ENCODE peak calls at places on chromosomes 12 and 14, in four cellular contexts. One of them, this sample, is unnamed.

GRCh38 chr14:36271222-36271621 is 49.2 kb downstream of the MBIP start:
- DNase-seq in aorta: no peak
- DNase-seq in SK-N-DZ: no peak
- DNase-seq in stromal cell of bone marrow: no peak
- DNase-seq in this sample: no peak

GRCh38 chr12:593396-593976 is 69.8 kb downstream of the NINJ2 start:
- DNase-seq in aorta: peak
- DNase-seq in SK-N-DZ: no peak
- DNase-seq in stromal cell of bone marrow: no peak
- DNase-seq in this sample: no peak

GRCh38 chr14:81474156-81474492 is 59.5 kb downstream of the SEL1L start:
- DNase-seq in aorta: no peak
- DNase-seq in SK-N-DZ: no peak
- DNase-seq in stromal cell of bone marrow: no peak
- DNase-seq in this sample: no peak

GRCh38 chr14:81400202-81400678 is at the start of gene STON2:
- DNase-seq in aorta: no peak
- DNase-seq in SK-N-DZ: no peak
- DNase-seq in stromal cell of bone marrow: peak
- DNase-seq in this sample: no peak

GRCh38 chr14:38994721-38995120 is 108.3 kb downstream of the SEC23A start:
- DNase-seq in aorta: no peak
- DNase-seq in SK-N-DZ: no peak
- DNase-seq in stromal cell of bone marrow: no peak
- DNase-seq in this sample: no peak

GRCh38 chr14:75417674-75418073 is 10.1 kb upstream of the JDP2 start:
- DNase-seq in aorta: no peak
- DNase-seq in SK-N-DZ: no peak
- DNase-seq in stromal cell of bone marrow: no peak
- DNase-seq in this sample: no peak

GRCh38 chr14:104309657-104310369 is 171.4 kb downstream of the KIF26A start:
- DNase-seq in aorta: peak
- DNase-seq in SK-N-DZ: no peak
- DNase-seq in stromal cell of bone marrow: no peak
- DNase-seq in this sample: no peak

GRCh38 chr12:74412607-74413230 is 124.9 kb upstream of the ATXN7L3B start:
- DNase-seq in aorta: no peak
- DNase-seq in SK-N-DZ: peak
- DNase-seq in stromal cell of bone marrow: no peak
- DNase-seq in this sample: peak

GRCh38 chr12:33438890-33439586 is 581 bp downstream of the SYT10 start:
- DNase-seq in aorta: no peak
- DNase-seq in SK-N-DZ: no peak
- DNase-seq in stromal cell of bone marrow: no peak
- DNase-seq in this sample: no peak

GRCh38 chr14:36600431-36600830 is 18.0 kb upstream of the NKX2-8 start:
- DNase-seq in aorta: no peak
- DNase-seq in SK-N-DZ: no peak
- DNase-seq in stromal cell of bone marrow: no peak
- DNase-seq in this sample: no peak

GRCh38 chr12:131862994-131863710 is 31.3 kb upstream of the ULK1 start:
- DNase-seq in aorta: peak
- DNase-seq in SK-N-DZ: no peak
- DNase-seq in stromal cell of bone marrow: no peak
- DNase-seq in this sample: no peak

GRCh38 chr14:50260511-50260910 is 29.1 kb upstream of the SOS2 start:
- DNase-seq in aorta: no peak
- DNase-seq in SK-N-DZ: peak
- DNase-seq in stromal cell of bone marrow: peak
- DNase-seq in this sample: peak

GRCh38 chr12:120649442-120650248 is 9.2 kb downstream of the CABP1 start:
- DNase-seq in aorta: peak
- DNase-seq in SK-N-DZ: peak
- DNase-seq in stromal cell of bone marrow: no peak
- DNase-seq in this sample: no peak

GRCh38 chr12:117334098-117334497 is 27.3 kb downstream of the NOS1 start:
- DNase-seq in aorta: no peak
- DNase-seq in SK-N-DZ: no peak
- DNase-seq in stromal cell of bone marrow: no peak
- DNase-seq in this sample: no peak

GRCh38 chr14:73457050-73457934 is 1.1 kb downstream of the NUMB start:
- DNase-seq in aorta: peak
- DNase-seq in SK-N-DZ: peak
- DNase-seq in stromal cell of bone marrow: no peak
- DNase-seq in this sample: no peak

GRCh38 chr12:77924703-77925102 is 94.0 kb downstream of the NAV3 start:
- DNase-seq in aorta: no peak
- DNase-seq in SK-N-DZ: no peak
- DNase-seq in stromal cell of bone marrow: peak
- DNase-seq in this sample: no peak

GRCh38 chr14:71474291-71474690 is 457.9 kb upstream of the RGS6 start:
- DNase-seq in aorta: no peak
- DNase-seq in SK-N-DZ: no peak
- DNase-seq in stromal cell of bone marrow: no peak
- DNase-seq in this sample: no peak

GRCh38 chr12:117789195-117789912 is 179.4 kb downstream of the KSR2 start:
- DNase-seq in aorta: no peak
- DNase-seq in SK-N-DZ: no peak
- DNase-seq in stromal cell of bone marrow: no peak
- DNase-seq in this sample: no peak

GRCh38 chr12:51752490-51752889 is 96.0 kb downstream of the FIGNL2 start:
- DNase-seq in aorta: peak
- DNase-seq in SK-N-DZ: no peak
- DNase-seq in stromal cell of bone marrow: peak
- DNase-seq in this sample: peak

GRCh38 chr14:81436296-81437138 is 36.4 kb upstream of the STON2 start:
- DNase-seq in aorta: peak
- DNase-seq in SK-N-DZ: peak
- DNase-seq in stromal cell of bone marrow: no peak
- DNase-seq in this sample: peak

GRCh38 chr12:56688846-56689113 is 696 bp upstream of the PTGES3 start:
- DNase-seq in aorta: no peak
- DNase-seq in SK-N-DZ: no peak
- DNase-seq in stromal cell of bone marrow: no peak
- DNase-seq in this sample: peak

GRCh38 chr12:116454950-116455447 is 104.2 kb upstream of the MAP1LC3B2 start:
- DNase-seq in aorta: no peak
- DNase-seq in SK-N-DZ: no peak
- DNase-seq in stromal cell of bone marrow: peak
- DNase-seq in this sample: no peak

GRCh38 chr12:46265734-46266133 is 3.1 kb downstream of the SLC38A1 start:
- DNase-seq in aorta: no peak
- DNase-seq in SK-N-DZ: no peak
- DNase-seq in stromal cell of bone marrow: no peak
- DNase-seq in this sample: no peak

GRCh38 chr12:29534935-29535334 is 37.4 kb upstream of the OVCH1 start:
- DNase-seq in aorta: no peak
- DNase-seq in SK-N-DZ: no peak
- DNase-seq in stromal cell of bone marrow: no peak
- DNase-seq in this sample: no peak

GRCh38 chr14:38761033-38761432 is 342.0 kb downstream of the SEC23A start:
- DNase-seq in aorta: no peak
- DNase-seq in SK-N-DZ: no peak
- DNase-seq in stromal cell of bone marrow: no peak
- DNase-seq in this sample: no peak

GRCh38 chr14:33040548-33041140 is 102.0 kb downstream of the NPAS3 start:
- DNase-seq in aorta: no peak
- DNase-seq in SK-N-DZ: no peak
- DNase-seq in stromal cell of bone marrow: no peak
- DNase-seq in this sample: no peak

GRCh38 chr12:46465307-46465706 is 92.7 kb upstream of the SLC38A2 start:
- DNase-seq in aorta: no peak
- DNase-seq in SK-N-DZ: no peak
- DNase-seq in stromal cell of bone marrow: no peak
- DNase-seq in this sample: no peak

GRCh38 chr14:58805057-58805456 is 167.3 kb downstream of the DACT1 start:
- DNase-seq in aorta: no peak
- DNase-seq in SK-N-DZ: peak
- DNase-seq in stromal cell of bone marrow: no peak
- DNase-seq in this sample: no peak

GRCh38 chr12:31117203-31118011 is 43.7 kb downstream of the DDX11 start:
- DNase-seq in aorta: no peak
- DNase-seq in SK-N-DZ: peak
- DNase-seq in stromal cell of bone marrow: no peak
- DNase-seq in this sample: peak

GRCh38 chr14:77761205-77761931 is 412 bp upstream of the SNW1 start:
- DNase-seq in aorta: peak
- DNase-seq in SK-N-DZ: peak
- DNase-seq in stromal cell of bone marrow: peak
- DNase-seq in this sample: peak

GRCh38 chr12:57904426-57904825 is 36.9 kb upstream of the ATP23 start:
- DNase-seq in aorta: no peak
- DNase-seq in SK-N-DZ: no peak
- DNase-seq in stromal cell of bone marrow: no peak
- DNase-seq in this sample: no peak

GRCh38 chr12:132315507-132315906 is 13.9 kb downstream of the GALNT9 start:
- DNase-seq in aorta: peak
- DNase-seq in SK-N-DZ: no peak
- DNase-seq in stromal cell of bone marrow: no peak
- DNase-seq in this sample: no peak

GRCh38 chr12:56032006-56032405 is 9.7 kb upstream of the RPS26 start:
- DNase-seq in aorta: no peak
- DNase-seq in SK-N-DZ: no peak
- DNase-seq in stromal cell of bone marrow: no peak
- DNase-seq in this sample: no peak

GRCh38 chr14:75705014-75705413 is 44.0 kb downstream of the TTLL5 start:
- DNase-seq in aorta: no peak
- DNase-seq in SK-N-DZ: no peak
- DNase-seq in stromal cell of bone marrow: no peak
- DNase-seq in this sample: no peak

GRCh38 chr14:65164068-65164824 is 61.9 kb upstream of the MAX start:
- DNase-seq in aorta: no peak
- DNase-seq in SK-N-DZ: peak
- DNase-seq in stromal cell of bone marrow: peak
- DNase-seq in this sample: peak

GRCh38 chr12:23204933-23205778 is 580.2 kb downstream of the ETNK1 start:
- DNase-seq in aorta: no peak
- DNase-seq in SK-N-DZ: peak
- DNase-seq in stromal cell of bone marrow: peak
- DNase-seq in this sample: peak

GRCh38 chr14:24130380-24130716 is at the start of gene FITM1:
- DNase-seq in aorta: no peak
- DNase-seq in SK-N-DZ: no peak
- DNase-seq in stromal cell of bone marrow: no peak
- DNase-seq in this sample: no peak

GRCh38 chr12:19757317-19757877 is 318.1 kb downstream of the AEBP2 start:
- DNase-seq in aorta: no peak
- DNase-seq in SK-N-DZ: peak
- DNase-seq in stromal cell of bone marrow: no peak
- DNase-seq in this sample: peak

GRCh38 chr12:62771828-62772227 is 163.1 kb downstream of the PPM1H start:
- DNase-seq in aorta: no peak
- DNase-seq in SK-N-DZ: no peak
- DNase-seq in stromal cell of bone marrow: no peak
- DNase-seq in this sample: no peak